ENCODE peak calls at places on chromosomes 6 and 20, in five cellular contexts. J is breast epithelium, T is astrocyte of the spinal cord, Y is H7, L is heart right ventricle. V is an unnamed sample.

GRCh38 chr20:3671986-3672863 is 9.0 kb upstream of the GFRA4 start:
- DNase-seq in L (no peak), T (no peak), J (no peak), Y (no peak), V (no peak)

GRCh38 chr6:73710470-73710869 is 14.5 kb downstream of the CD109 start:
- DNase-seq in L (no peak), J (no peak), Y (no peak), T (peak), V (no peak)

GRCh38 chr6:116881236-116881635 is 4.2 kb downstream of the RFX6 start:
- DNase-seq in T (no peak), L (no peak), J (no peak), Y (no peak), V (no peak)

GRCh38 chr20:19726126-19726525 is 31.9 kb upstream of the RIN2 start:
- DNase-seq in L (no peak), Y (no peak), J (no peak), T (peak), V (no peak)

GRCh38 chr6:32906539-32906938 is 34.3 kb downstream of the HLA-DMB start:
- DNase-seq in J (no peak), Y (no peak), T (peak), L (no peak), V (no peak)

GRCh38 chr6:136989591-136990578 is 54.9 kb downstream of the IL20RA start:
- DNase-seq in T (no peak), L (peak), Y (peak), J (no peak), V (no peak)

GRCh38 chr6:26071135-26071534 is 16.1 kb upstream of the HFE start:
- DNase-seq in J (no peak), Y (no peak), T (no peak), L (no peak), V (no peak)

GRCh38 chr6:156061465-156061864 is 605.8 kb upstream of the NOX3 start:
- DNase-seq in J (no peak), Y (no peak), T (no peak), L (no peak), V (no peak)

GRCh38 chr6:18632670-18633410 is 245.7 kb downstream of the RNF144B start:
- DNase-seq in L (no peak), J (no peak), T (peak), Y (no peak), V (no peak)

GRCh38 chr6:156868385-156868784 is 91.2 kb downstream of the ARID1B start:
- DNase-seq in J (no peak), T (no peak), Y (no peak), L (no peak), V (no peak)

GRCh38 chr20:41367956-41368355 is 1.3 kb upstream of the EMILIN3 start:
- DNase-seq in Y (peak), J (no peak), T (no peak), L (no peak), V (no peak)

GRCh38 chr20:41367393-41367695 is 726 bp upstream of the EMILIN3 start:
- DNase-seq in T (no peak), L (no peak), J (no peak), Y (peak), V (no peak)

GRCh38 chr20:41365785-41366545 is 653 bp downstream of the EMILIN3 start:
- DNase-seq in J (no peak), L (no peak), Y (peak), T (no peak), V (no peak)

GRCh38 chr20:41364967-41365765 is 1.5 kb downstream of the EMILIN3 start:
- DNase-seq in Y (peak), T (no peak), J (no peak), L (no peak), V (no peak)

DNA sequence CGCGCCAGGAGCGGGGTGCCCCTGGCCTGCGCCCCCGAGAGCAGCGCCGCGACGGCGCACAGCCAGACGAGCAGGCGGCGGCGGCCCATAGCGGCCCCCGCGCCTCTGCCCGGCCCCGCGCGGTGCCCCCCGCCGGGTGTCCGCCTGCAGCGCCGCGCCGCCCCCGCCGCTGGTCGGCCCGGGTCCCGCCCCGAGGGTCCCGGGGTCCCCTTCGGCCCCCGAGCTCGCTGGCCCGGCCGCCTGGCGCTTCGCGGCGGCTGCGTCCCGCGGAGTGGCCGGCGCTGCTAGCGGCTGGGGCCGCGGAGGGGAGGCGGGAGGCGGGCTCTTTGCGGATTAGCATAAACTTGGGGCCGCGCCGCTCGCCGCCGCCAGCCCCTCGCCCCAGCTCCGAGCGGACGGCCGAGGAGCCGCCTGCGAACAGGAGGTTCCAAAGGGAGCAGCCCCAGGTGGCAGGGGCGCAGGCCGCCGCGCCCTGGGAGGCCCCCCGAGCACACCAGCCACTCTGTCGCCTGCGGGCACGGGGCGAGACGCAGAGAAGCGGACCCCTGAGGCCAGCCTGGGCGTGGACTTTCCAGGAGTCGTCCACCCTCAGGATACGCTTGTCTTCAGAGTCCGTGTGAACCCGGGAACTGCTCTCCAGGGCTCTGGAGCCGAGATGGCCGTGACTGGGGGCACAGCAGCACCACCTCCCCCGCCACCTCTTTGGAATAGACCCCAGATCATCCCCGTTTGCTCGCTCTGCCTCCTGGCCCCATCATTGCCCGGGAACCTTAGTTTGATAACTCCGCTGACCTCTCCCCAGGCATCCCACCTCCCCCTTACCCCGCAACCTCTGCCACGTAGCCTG is at the start of gene EMILIN3:
- DNase-seq in T (no peak), L (no peak), J (no peak), Y (peak), V (no peak)
- H3K4me3 ChIP-seq in T (no peak), L (peak), J (peak), Y (peak), V (no peak)

GRCh38 chr6:43242908-43243648 is at the start of gene TTBK1:
- DNase-seq in Y (no peak), L (no peak), T (no peak), J (no peak), V (no peak)
- H3K4me3 ChIP-seq in Y (peak), L (no peak), T (no peak), J (peak), V (no peak)

DNA sequence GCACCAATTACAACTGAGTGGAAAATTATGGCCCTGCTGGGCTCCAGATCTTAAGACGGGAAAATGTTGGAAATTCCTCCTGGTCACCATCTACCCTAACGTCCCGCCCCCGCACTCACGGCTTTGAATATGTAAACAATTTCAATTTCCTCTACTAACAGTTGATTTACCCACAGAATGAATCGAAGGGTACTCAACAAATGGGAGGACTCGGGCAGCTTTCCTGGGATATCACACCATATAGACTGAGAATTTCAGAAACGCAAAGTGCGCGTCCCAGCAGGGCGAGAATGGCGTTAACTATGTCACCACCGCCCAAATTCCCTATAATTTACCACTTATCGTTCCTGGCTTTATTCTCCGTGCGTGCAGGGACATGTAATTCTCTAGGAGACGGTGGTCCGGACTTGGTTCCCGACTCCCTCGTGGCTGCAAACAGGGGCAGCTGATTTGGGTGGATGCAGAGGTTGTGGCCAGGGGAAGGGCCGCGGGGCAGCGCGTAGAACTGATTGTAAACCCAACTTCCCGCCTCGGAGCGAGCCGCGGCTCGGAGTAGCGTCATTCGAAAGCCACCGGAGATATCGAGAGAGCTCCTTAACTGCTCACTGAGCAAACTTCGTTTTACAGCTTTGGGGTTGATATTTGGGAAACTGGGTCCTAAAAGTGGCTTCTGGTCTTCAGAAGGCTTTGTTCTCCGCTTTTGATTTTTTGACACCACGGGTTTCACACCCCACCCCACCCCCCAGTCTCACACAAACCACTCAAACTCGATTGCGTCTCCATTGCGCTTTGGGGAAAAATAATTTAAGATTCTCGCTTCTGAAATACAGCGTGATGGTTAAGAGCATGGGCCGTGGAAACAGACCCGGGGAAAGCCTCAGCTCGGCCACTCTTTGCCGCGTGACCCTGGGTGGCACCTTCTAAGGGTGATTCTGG is 17.6 kb upstream of the ZSCAN9 start:
- DNase-seq in T (peak), J (no peak), L (peak), Y (peak), V (no peak)
- H3K4me3 ChIP-seq in T (peak), J (peak), L (no peak), Y (peak), V (no peak)

GRCh38 chr6:44311767-44312166 is 1.4 kb downstream of the AARS2 start:
- DNase-seq in T (no peak), J (no peak), L (no peak), Y (no peak), V (no peak)
- H3K4me3 ChIP-seq in T (no peak), J (peak), L (no peak), Y (no peak), V (peak)

GRCh38 chr6:100347901-100348550 is 116.7 kb downstream of the SIM1 start:
- DNase-seq in T (peak), J (no peak), Y (no peak), L (no peak), V (peak)
- H3K4me3 ChIP-seq in T (no peak), J (no peak), Y (no peak), L (no peak), V (peak)

DNA sequence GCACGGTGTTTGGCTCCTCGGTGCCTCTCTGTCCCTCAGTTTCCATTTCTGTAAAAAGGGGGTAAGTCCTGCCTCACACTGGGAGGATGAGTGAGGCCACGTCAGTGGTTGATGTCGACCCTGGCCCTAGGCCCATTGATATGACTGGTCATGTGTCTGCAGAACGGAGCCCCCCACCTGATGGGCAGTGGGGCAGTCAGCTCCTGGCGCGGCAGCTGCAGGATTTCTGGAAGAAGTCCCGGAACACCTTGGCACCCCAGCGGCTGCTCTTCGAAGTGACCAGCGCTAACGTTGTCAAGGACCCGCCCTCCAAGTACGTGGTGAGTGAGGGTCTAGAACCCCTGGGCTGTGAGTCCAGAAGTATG is 1.2 kb downstream of the SNX21 start:
- DNase-seq in J (no peak), L (peak), T (no peak), Y (no peak), V (no peak)
- H3K4me3 ChIP-seq in J (peak), L (peak), T (peak), Y (no peak), V (no peak)

GRCh38 chr6:31462964-31463940 is 34.7 kb upstream of the MICB start:
- DNase-seq in J (peak), Y (peak), T (peak), L (peak), V (peak)
- H3K4me3 ChIP-seq in J (peak), Y (peak), T (peak), L (peak), V (no peak)

GRCh38 chr6:53983301-53983700 is 127.9 kb upstream of the MLIP start:
- DNase-seq in J (no peak), T (peak), Y (no peak), L (no peak), V (no peak)

GRCh38 chr6:53984581-53984980 is 126.7 kb upstream of the MLIP start:
- DNase-seq in Y (no peak), L (no peak), T (no peak), J (no peak), V (no peak)

GRCh38 chr6:53982361-53983050 is 128.7 kb upstream of the MLIP start:
- DNase-seq in Y (no peak), J (no peak), L (no peak), T (peak), V (no peak)

GRCh38 chr6:53985361-53985760 is 125.9 kb upstream of the MLIP start:
- DNase-seq in T (peak), L (no peak), J (no peak), Y (no peak), V (no peak)

DNA sequence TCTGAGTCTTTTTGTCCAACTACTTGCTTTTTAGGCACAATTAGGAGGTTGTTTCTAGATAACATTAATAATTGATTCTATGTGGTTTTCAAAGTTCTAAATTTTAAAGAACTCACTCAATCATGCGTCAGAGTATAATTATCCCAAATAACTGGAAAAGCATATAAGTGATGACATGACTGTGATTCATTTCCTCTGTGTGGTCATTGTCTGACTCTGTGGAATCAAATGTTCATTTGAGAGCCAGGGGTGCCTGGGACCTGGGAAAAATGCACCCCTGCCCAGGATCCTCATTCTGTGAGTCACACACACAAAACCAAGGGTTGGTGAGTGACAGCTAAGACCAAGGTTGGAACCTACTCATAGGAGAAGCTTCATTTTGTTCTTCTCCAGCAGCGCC is 127.1 kb upstream of the MLIP start:
- DNase-seq in T (peak), Y (no peak), L (no peak), J (no peak), V (no peak)
- H3K4me3 ChIP-seq in T (no peak), Y (no peak), L (no peak), J (no peak), V (no peak)

V was measured in Jurkat, Clone E6-1.